ENCODE peak calls at places on chromosomes 5 and 9, in nine cellular contexts. D, E, O, U, Q, X, H, I and R are unnamed samples.

GRCh38 chr5:139574641-139575312 is 13.6 kb downstream of the UBE2D2 start:
- DNase-seq in D (peak; percentile 38), E (peak; percentile 3), O (no peak), U (peak; percentile 9), Q (no peak), X (no peak), H (no peak), I (no peak), R (no peak)

GRCh38 chr5:110087829-110088228 is 398.1 kb downstream of the MAN2A1 start:
- DNase-seq in D (no peak), E (no peak), O (no peak), U (no peak), Q (no peak), X (no peak), H (no peak), I (no peak), R (no peak)

GRCh38 chr9:36141288-36141687 is 4.8 kb downstream of the GLIPR2 start:
- DNase-seq in D (peak; percentile 56), E (no peak), O (no peak), U (no peak), Q (no peak), X (no peak), H (peak; percentile 46), I (no peak), R (peak; percentile 25)

GRCh38 chr9:96187108-96187695 is 114.8 kb downstream of the HSD17B3 start:
- DNase-seq in D (no peak), E (no peak), O (no peak), U (no peak), Q (no peak), X (no peak), H (no peak), I (no peak), R (no peak)

GRCh38 chr5:44246986-44247385 is 142.2 kb downstream of the FGF10 start:
- DNase-seq in D (no peak), E (no peak), O (no peak), U (no peak), Q (peak; percentile 58), X (no peak), H (no peak), I (no peak), R (no peak)

GRCh38 chr9:95342571-95342970 is 25.1 kb upstream of the FANCC start:
- DNase-seq in D (no peak), E (no peak), O (no peak), U (no peak), Q (no peak), X (no peak), H (no peak), I (no peak), R (no peak)

GRCh38 chr9:546797-547223 is 294.7 kb upstream of the DMRT1 start:
- DNase-seq in D (peak; percentile 24), E (no peak), O (no peak), U (no peak), Q (no peak), X (no peak), H (no peak), I (no peak), R (no peak)

GRCh38 chr9:16128003-16128402 is 575.2 kb downstream of the CCDC171 start:
- DNase-seq in D (no peak), E (no peak), O (no peak), U (no peak), Q (no peak), X (no peak), H (no peak), I (no peak), R (no peak)

GRCh38 chr9:132154925-132155324 is 6.9 kb upstream of the NTNG2 start:
- DNase-seq in D (peak; percentile 54), E (no peak), O (no peak), U (no peak), Q (no peak), X (no peak), H (no peak), I (no peak), R (no peak)

GRCh38 chr5:134345996-134346395 is 21.0 kb downstream of the CDKL3 start:
- DNase-seq in D (peak; percentile 31), E (no peak), O (no peak), U (no peak), Q (no peak), X (no peak), H (peak; percentile 65), I (no peak), R (peak; percentile 75)

GRCh38 chr5:137400571-137400970 is 98.6 kb downstream of the SPOCK1 start:
- DNase-seq in D (no peak), E (no peak), O (no peak), U (no peak), Q (no peak), X (no peak), H (no peak), I (no peak), R (no peak)

GRCh38 chr5:122985006-122985700 is 51.4 kb downstream of the PPIC start:
- DNase-seq in D (no peak), E (no peak), O (no peak), U (no peak), Q (no peak), X (no peak), H (no peak), I (no peak), R (no peak)

GRCh38 chr5:93677344-93678021 is 63.9 kb downstream of the POU5F2 start:
- DNase-seq in D (peak; percentile 64), E (no peak), O (no peak), U (no peak), Q (peak; percentile 60), X (no peak), H (peak; percentile 85), I (no peak), R (peak; percentile 77)

GRCh38 chr5:144028058-144028457 is 142.4 kb downstream of the YIPF5 start:
- DNase-seq in D (no peak), E (no peak), O (no peak), U (no peak), Q (peak; percentile 32), X (no peak), H (peak; percentile 4), I (no peak), R (peak; percentile 7)

GRCh38 chr9:3200331-3200774 is 325.4 kb downstream of the RFX3 start:
- DNase-seq in D (no peak), E (no peak), O (no peak), U (no peak), Q (peak; percentile 74), X (no peak), H (peak; percentile 56), I (no peak), R (peak; percentile 14)